ENCODE peak calls at places on chromosomes 3 and 15, in seven cellular contexts. Q is uterus, G is MM.1S, L is heart left ventricle, B is PC-3, P is GM12865, V is ovary. K is an unnamed sample.

GRCh38 chr15:48710952-48711495 is 65.5 kb upstream of the FBN1 start:
- DNase-seq in Q (no peak), G (no peak), L (no peak), B (no peak), P (no peak), V (no peak), K (no peak)

GRCh38 chr3:73813291-73813977 is 188.7 kb upstream of the PDZRN3 start:
- DNase-seq in Q (no peak), G (no peak), L (no peak), B (no peak), P (no peak), V (peak), K (peak)

GRCh38 chr3:150286390-150287147 is 121.5 kb upstream of the TSC22D2 start:
- DNase-seq in Q (no peak), G (peak), L (no peak), B (peak), P (peak), V (no peak), K (peak)

GRCh38 chr3:177337548-177338331 is 140.5 kb upstream of the TBL1XR1 start:
- DNase-seq in Q (no peak), G (no peak), L (no peak), B (peak), P (peak), V (no peak), K (no peak)

GRCh38 chr3:101780661-101781060 is 1.6 kb downstream of the NXPE3 start:
- DNase-seq in Q (no peak), G (peak), L (peak), B (peak), P (no peak), V (peak), K (peak)

GRCh38 chr15:61794276-61794675 is 266.0 kb downstream of the VPS13C start:
- DNase-seq in Q (no peak), G (no peak), L (no peak), B (peak), P (no peak), V (no peak), K (no peak)

GRCh38 chr15:90750186-90750585 is 33.0 kb downstream of the BLM start:
- DNase-seq in Q (no peak), G (no peak), L (no peak), B (no peak), P (peak), V (no peak), K (peak)

GRCh38 chr15:88048759-88049158 is 207.8 kb downstream of the NTRK3 start:
- DNase-seq in Q (no peak), G (no peak), L (no peak), B (no peak), P (no peak), V (no peak), K (no peak)

GRCh38 chr3:49378249-49378899 is 20.2 kb upstream of the GPX1 start:
- DNase-seq in Q (peak), G (no peak), L (peak), B (peak), P (no peak), V (peak), K (no peak)

GRCh38 chr3:192642651-192643050 is 84.7 kb downstream of the FGF12 start:
- DNase-seq in Q (no peak), G (no peak), L (no peak), B (no peak), P (no peak), V (no peak), K (no peak)

GRCh38 chr3:64022451-64023186 is 675 bp downstream of the PSMD6 start:
- DNase-seq in Q (no peak), G (no peak), L (no peak), B (peak), P (peak), V (no peak), K (peak)

GRCh38 chr15:60255390-60255789 is 142.4 kb downstream of the ANXA2 start:
- DNase-seq in Q (no peak), G (peak), L (no peak), B (peak), P (peak), V (no peak), K (peak)

GRCh38 chr15:78364233-78364632 is 24.1 kb downstream of the CRABP1 start:
- DNase-seq in Q (no peak), G (no peak), L (peak), B (no peak), P (no peak), V (no peak), K (no peak)

GRCh38 chr15:92226020-92226612 is 167.6 kb upstream of the ST8SIA2 start:
- DNase-seq in Q (no peak), G (no peak), L (no peak), B (peak), P (peak), V (no peak), K (peak)

GRCh38 chr3:58052373-58053273 is 44.4 kb downstream of the FLNB start:
- DNase-seq in Q (peak), G (no peak), L (peak), B (peak), P (peak), V (peak), K (peak)

GRCh38 chr3:197289726-197290125 is 8.7 kb downstream of the DLG1 start:
- DNase-seq in Q (no peak), G (no peak), L (no peak), B (peak), P (no peak), V (no peak), K (no peak)